ENCODE peak calls at places on chromosomes 5 and 9, in ten cellular contexts. D is iPS DF 6.9, U is CD14-positive monocyte, S is T follicular helper cell, Q is uterus, W is mammary epithelial cell, I is astrocyte of the hippocampus, V is AG09309, N is A673, A is iris pigment epithelial cell. E is an unnamed sample.

GRCh38 chr9:95409650-95410426 is 92.3 kb upstream of the FANCC start:
- DNase-seq in I (peak), W (peak), N (peak), U (no peak), D (no peak), V (peak), S (no peak), A (peak), Q (no peak), E (peak)

GRCh38 chr5:59390074-59390659 is 503.4 kb downstream of the PDE4D start:
- DNase-seq in N (peak), D (no peak), W (no peak), A (peak), Q (no peak), V (no peak), I (peak), U (no peak), S (no peak), E (no peak)

GRCh38 chr5:14185336-14186131 is 42.4 kb downstream of the TRIO start:
- DNase-seq in W (peak), D (no peak), S (no peak), I (peak), N (no peak), A (peak), V (no peak), Q (no peak), U (no peak), E (peak)

GRCh38 chr5:156327306-156327705 is 342 bp downstream of the SGCD start:
- DNase-seq in N (no peak), A (peak), Q (no peak), W (no peak), I (no peak), S (no peak), D (no peak), V (no peak), U (no peak), E (no peak)

GRCh38 chr5:119358901-119359603 is 3.2 kb downstream of the TNFAIP8 start:
- DNase-seq in A (no peak), U (no peak), W (no peak), I (no peak), N (no peak), D (no peak), Q (no peak), V (no peak), S (no peak), E (no peak)

GRCh38 chr9:2781336-2781735 is 62.6 kb downstream of the PUM3 start:
- DNase-seq in D (no peak), S (no peak), I (no peak), A (no peak), W (no peak), Q (no peak), N (no peak), U (no peak), V (no peak), E (no peak)

GRCh38 chr5:138963763-138964371 is 88.7 kb upstream of the LRRTM2 start:
- DNase-seq in S (no peak), N (no peak), A (no peak), U (no peak), I (peak), Q (no peak), D (no peak), V (no peak), W (no peak), E (no peak)

GRCh38 chr5:14925326-14925725 is 53.7 kb upstream of the ANKH start:
- DNase-seq in W (no peak), V (no peak), D (no peak), N (no peak), U (no peak), I (no peak), Q (no peak), S (no peak), A (peak), E (no peak)

GRCh38 chr9:116587919-116588318 is 99.2 kb upstream of the TRIM32 start:
- DNase-seq in A (no peak), I (no peak), U (no peak), N (no peak), V (no peak), W (no peak), D (no peak), S (no peak), Q (no peak), E (no peak)